ENCODE peak calls at places on chromosome 19, in six cellular contexts. U is GM20000, F is astrocyte, J is tibial artery, M is dorsolateral prefrontal cortex, X is heart left ventricle. N is an unnamed sample.
A peak's percentile ranks its signal among the peaks of the same experiment; 100 is the strongest.

GRCh38 chr19:6925801-6926751 is 38.7 kb downstream of the ADGRE1 start:
- DNase-seq in U (peak; percentile 34), J (no peak), M (no peak), X (no peak), F (no peak), N (no peak)

GRCh38 chr19:33234092-33234491 is 8.4 kb upstream of the SLC7A10 start:
- DNase-seq in X (no peak), U (no peak), J (no peak), F (no peak), M (no peak), N (no peak)

GRCh38 chr19:34577056-34577455 is 95.5 kb downstream of the WTIP start:
- DNase-seq in F (no peak), M (no peak), X (no peak), U (no peak), J (no peak), N (no peak)

GRCh38 chr19:39188960-39189359 is 7.8 kb upstream of the NCCRP1 start:
- DNase-seq in U (no peak), J (no peak), X (no peak), M (no peak), F (no peak), N (no peak)

GRCh38 chr19:14654786-14655185 is 19.9 kb downstream of the ADGRE3 start:
- DNase-seq in J (no peak), F (no peak), M (no peak), X (no peak), U (no peak), N (no peak)

GRCh38 chr19:55018633-55019032 is 19.4 kb downstream of the GP6 start:
- DNase-seq in M (no peak), J (no peak), X (no peak), F (no peak), U (no peak), N (no peak)

GRCh38 chr19:51417107-51417806 is at the start of gene SIGLEC10:
- DNase-seq in M (no peak), U (peak; percentile 81), F (no peak), X (peak; percentile 42), J (no peak), N (no peak)

GRCh38 chr19:41869374-41869955 is 7.6 kb upstream of the CD79A start:
- DNase-seq in X (no peak), M (no peak), F (no peak), J (no peak), U (no peak), N (no peak)

GRCh38 chr19:39372941-39373340 is 18.0 kb downstream of the PAF1 start:
- DNase-seq in J (no peak), F (no peak), M (no peak), U (no peak), X (no peak), N (no peak)

GRCh38 chr19:50495020-50495531 is 15.9 kb downstream of the JOSD2 start:
- DNase-seq in J (no peak), F (no peak), U (no peak), X (no peak), M (no peak), N (no peak)

GRCh38 chr19:54029930-54030490 is 33.7 kb downstream of the VSTM1 start:
- DNase-seq in M (peak; percentile 64), J (no peak), U (peak; percentile 43), X (peak; percentile 50), F (no peak), N (peak; percentile 46)

GRCh38 chr19:28537079-28537478 is 675.9 kb downstream of the UQCRFS1 start:
- DNase-seq in J (no peak), X (no peak), F (no peak), M (no peak), U (no peak), N (no peak)

GRCh38 chr19:11166281-11167142 is 10.9 kb upstream of the SPC24 start:
- DNase-seq in F (no peak), J (peak; percentile 83), M (no peak), U (no peak), X (peak; percentile 38), N (peak; percentile 99)

GRCh38 chr19:48997972-48998371 is 4.3 kb downstream of the RUVBL2 start:
- DNase-seq in F (no peak), X (no peak), J (no peak), U (peak; percentile 57), M (no peak), N (peak; percentile 50)

GRCh38 chr19:43462887-43463380 is 2.5 kb downstream of the LYPD3 start:
- DNase-seq in X (no peak), J (no peak), U (no peak), F (no peak), M (no peak), N (no peak)

GRCh38 chr19:33147538-33147937 is 15.6 kb downstream of the WDR88 start:
- DNase-seq in U (no peak), M (no peak), F (no peak), J (no peak), X (no peak), N (no peak)

GRCh38 chr19:55341191-55342043 is 1.7 kb downstream of the KMT5C start:
- DNase-seq in J (peak; percentile 84), M (no peak), U (peak; percentile 94), F (peak; percentile 23), X (peak; percentile 76), N (peak; percentile 41)

DNA sequence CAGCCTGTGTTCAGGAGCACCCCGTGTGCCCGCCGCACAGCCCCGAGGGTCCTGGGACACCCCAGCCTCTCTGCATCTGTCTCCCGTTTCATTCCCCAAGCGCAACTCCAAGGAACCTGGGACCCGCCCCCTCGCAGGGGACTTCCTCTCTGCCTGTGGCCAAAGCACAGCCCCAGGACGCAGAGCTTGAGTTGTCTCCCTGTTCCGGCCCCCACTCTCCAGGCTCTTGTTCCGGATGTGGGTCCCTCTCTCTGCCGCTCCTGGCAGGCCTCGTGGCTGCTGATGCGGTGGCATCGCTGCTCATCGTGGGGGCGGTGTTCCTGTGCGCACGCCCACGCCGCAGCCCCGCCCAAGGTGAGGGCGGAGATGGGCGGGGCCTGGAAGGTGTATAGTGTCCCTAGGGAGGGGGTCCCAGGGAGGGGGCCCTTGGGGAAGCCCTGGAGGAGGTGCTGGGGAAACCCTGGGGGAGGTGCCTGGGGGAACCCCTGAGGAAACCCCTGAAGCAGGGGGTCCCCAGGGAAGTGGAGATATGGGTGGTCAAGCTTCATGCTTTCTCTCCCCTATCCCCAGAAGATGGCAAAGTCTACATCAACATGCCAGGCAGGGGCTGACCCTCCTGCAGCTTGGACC is 1.3 kb downstream of the HCST start:
- DNase-seq in X (peak; percentile 80), M (peak; percentile 49), J (peak; percentile 86), U (peak; percentile 74), F (peak; percentile 64), N (peak; percentile 80)
- TF ChIP-seq CTCF in X (no peak), M (no peak), J (no peak), U (no peak), F (no peak), N (peak; percentile 18)

DNA sequence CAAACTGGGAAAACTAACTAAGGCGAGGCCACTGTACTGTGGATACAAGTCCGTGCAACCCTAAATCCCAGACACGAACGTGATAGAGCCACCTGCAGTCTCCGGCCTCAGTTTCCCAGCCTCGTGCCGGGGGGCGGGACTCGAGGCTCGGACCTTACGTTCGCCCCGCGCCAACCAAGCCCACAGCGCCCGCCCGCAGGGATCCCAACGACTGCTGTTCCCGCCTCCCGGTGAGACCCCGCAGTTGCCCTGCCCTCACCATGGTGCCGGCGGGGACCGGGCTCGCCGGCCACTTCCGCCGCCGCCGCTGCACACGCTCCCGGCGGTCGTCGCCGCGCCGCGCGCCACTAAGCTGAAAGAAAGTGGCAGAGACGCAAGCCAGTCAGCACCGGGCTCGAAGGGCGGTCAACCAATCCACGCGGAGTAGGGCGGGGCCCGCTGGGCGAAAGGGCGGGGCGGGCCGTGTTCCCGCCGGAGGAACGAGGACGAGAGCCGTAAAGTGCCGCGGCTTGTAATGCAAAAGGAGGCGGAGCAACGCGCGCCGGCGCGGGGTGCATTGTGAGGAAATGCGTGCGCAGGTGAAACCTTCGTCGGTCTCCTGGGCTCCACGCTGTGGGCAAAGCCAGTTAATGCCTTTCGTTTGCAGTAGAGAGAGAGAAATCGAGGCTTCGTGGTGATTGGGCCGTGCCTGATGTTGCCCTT is at the start of gene LSM4:
- DNase-seq in J (peak; percentile 99), U (peak; percentile 98), X (peak; percentile 98), M (peak; percentile 96), F (peak; percentile 89), N (peak; percentile 96)
- TF ChIP-seq CTCF in J (peak; percentile 5), U (peak; percentile 34), X (no peak), M (peak; percentile 45), F (no peak), N (no peak)

GRCh38 chr19:30799854-30800755 is 427.9 kb downstream of the ZNF536 start:
- DNase-seq in M (peak; percentile 49), X (peak; percentile 49), F (no peak), J (no peak), U (peak; percentile 26), N (no peak)
- TF ChIP-seq CTCF in M (peak; percentile 71), X (peak; percentile 61), F (peak; percentile 36), J (peak; percentile 26), U (peak; percentile 43), N (peak; percentile 34)

DNA sequence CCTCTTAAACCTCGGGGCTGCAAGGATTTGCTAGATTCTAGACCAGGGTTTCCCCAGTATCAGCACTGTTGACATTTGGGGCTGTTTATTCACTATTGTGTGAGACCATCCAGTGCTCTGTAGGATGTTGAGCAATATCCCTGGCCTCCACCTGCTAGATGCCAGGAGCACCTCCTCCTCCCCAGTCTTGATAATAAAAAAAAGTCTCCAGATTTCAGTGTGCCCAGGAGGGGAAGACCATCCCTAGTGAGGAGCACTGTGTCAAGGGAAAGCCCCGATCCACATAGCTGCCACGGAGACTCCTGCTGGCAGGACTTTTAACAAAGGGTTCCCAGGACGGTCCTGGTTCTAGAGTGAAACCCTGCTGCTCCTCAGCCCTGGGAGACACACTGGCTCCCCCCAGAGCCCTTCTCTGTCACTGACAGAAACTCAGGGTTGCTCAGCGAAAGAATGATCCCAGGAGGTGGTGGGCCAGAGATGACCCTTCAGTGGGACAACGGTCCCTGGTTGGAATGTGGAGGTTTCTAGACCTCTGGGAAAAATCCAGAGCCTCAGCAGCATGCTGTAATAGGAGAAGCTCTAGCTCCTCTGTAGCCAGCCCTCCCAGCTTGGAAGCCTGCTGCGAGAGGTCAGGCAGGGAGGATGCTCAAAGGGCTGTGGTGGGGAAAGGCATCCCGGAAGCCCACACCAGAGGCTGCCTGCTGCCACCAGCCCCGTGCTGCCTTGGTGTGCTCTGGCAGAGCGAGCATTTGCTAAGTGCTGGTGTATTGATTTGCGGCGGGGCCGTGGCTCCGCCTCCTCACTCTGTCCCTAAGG is 20.3 kb downstream of the LYL1 start:
- DNase-seq in U (no peak), X (no peak), J (no peak), M (peak; percentile 62), F (peak; percentile 40), N (no peak)
- TF ChIP-seq CTCF in U (no peak), X (peak; percentile 16), J (peak; percentile 49), M (peak; percentile 66), F (peak; percentile 43), N (peak; percentile 49)

GRCh38 chr19:1852729-1853128 is 4.4 kb upstream of the REXO1 start:
- DNase-seq in U (no peak), F (no peak), X (no peak), J (no peak), M (no peak), N (no peak)

GRCh38 chr19:1854542-1855039 is 6.3 kb upstream of the REXO1 start:
- DNase-seq in X (peak; percentile 73), U (no peak), M (no peak), J (no peak), F (no peak), N (no peak)

GRCh38 chr19:1853295-1854031 is 5.2 kb upstream of the REXO1 start:
- DNase-seq in F (no peak), X (peak; percentile 80), U (peak; percentile 92), J (peak; percentile 88), M (peak; percentile 52), N (peak; percentile 71)

GRCh38 chr19:1855040-1855827 is 7.0 kb upstream of the REXO1 start:
- DNase-seq in J (peak; percentile 90), X (peak; percentile 94), F (peak; percentile 35), M (peak; percentile 45), U (peak; percentile 96), N (peak; percentile 80)

GRCh38 chr19:1854032-1854541 is 5.8 kb upstream of the REXO1 start:
- DNase-seq in F (no peak), U (no peak), J (peak; percentile 68), M (no peak), X (no peak), N (no peak)
- TF ChIP-seq CTCF in F (no peak), U (no peak), J (no peak), M (no peak), X (no peak), N (no peak)

N was measured in HFFc6.